ENCODE peak calls at places on chromosomes 11 and 22, in five cellular contexts. S is hepatocyte, U is IMR-90, K is GM13976, W is epithelial cell of esophagus. A is an unnamed sample.

GRCh38 chr11:122733301-122733686 is 77.8 kb downstream of the UBASH3B start:
- DNase-seq in S (no peak), U (peak; percentile 92), K (no peak), W (peak; percentile 91), A (no peak)

GRCh38 chr11:130636672-130637463 is 188.4 kb downstream of the ADAMTS15 start:
- DNase-seq in S (peak; percentile 51), U (peak; percentile 92), K (no peak), W (peak; percentile 93), A (peak; percentile 13)

GRCh38 chr22:36979016-36979415 is 40.2 kb downstream of the TST start:
- DNase-seq in S (no peak), U (no peak), K (no peak), W (no peak), A (no peak)

GRCh38 chr11:91997178-91997577 is 227.4 kb upstream of the FAT3 start:
- DNase-seq in S (peak; percentile 28), U (no peak), K (no peak), W (no peak), A (no peak)

GRCh38 chr11:7353100-7353499 is 101.4 kb downstream of the SYT9 start:
- DNase-seq in S (peak; percentile 43), U (no peak), K (peak; percentile 49), W (peak; percentile 62), A (peak; percentile 49)

GRCh38 chr11:110022548-110022947 is 70.6 kb upstream of the ZC3H12C start:
- DNase-seq in S (no peak), U (peak; percentile 25), K (no peak), W (peak; percentile 85), A (no peak)

GRCh38 chr11:65425971-65426838 is 3.6 kb downstream of the NEAT1 start:
- DNase-seq in S (peak; percentile 49), U (peak; percentile 89), K (peak; percentile 67), W (peak; percentile 92), A (no peak)

GRCh38 chr11:28939381-28939780 is 831.2 kb downstream of the METTL15 start:
- DNase-seq in S (no peak), U (no peak), K (no peak), W (no peak), A (no peak)

GRCh38 chr11:10674991-10675440 is 18.5 kb downstream of the IRAG1 start:
- DNase-seq in S (no peak), U (no peak), K (no peak), W (no peak), A (no peak)

GRCh38 chr11:119572481-119573424 is 149.8 kb upstream of the THY1 start:
- DNase-seq in S (peak; percentile 7), U (no peak), K (no peak), W (peak; percentile 82), A (no peak)

GRCh38 chr22:20537325-20537756 is 29.9 kb downstream of the MED15 start:
- DNase-seq in S (no peak), U (no peak), K (no peak), W (no peak), A (no peak)

GRCh38 chr11:122405788-122406341 is 249.7 kb upstream of the UBASH3B start:
- DNase-seq in S (no peak), U (peak; percentile 81), K (no peak), W (no peak), A (no peak)

DNA sequence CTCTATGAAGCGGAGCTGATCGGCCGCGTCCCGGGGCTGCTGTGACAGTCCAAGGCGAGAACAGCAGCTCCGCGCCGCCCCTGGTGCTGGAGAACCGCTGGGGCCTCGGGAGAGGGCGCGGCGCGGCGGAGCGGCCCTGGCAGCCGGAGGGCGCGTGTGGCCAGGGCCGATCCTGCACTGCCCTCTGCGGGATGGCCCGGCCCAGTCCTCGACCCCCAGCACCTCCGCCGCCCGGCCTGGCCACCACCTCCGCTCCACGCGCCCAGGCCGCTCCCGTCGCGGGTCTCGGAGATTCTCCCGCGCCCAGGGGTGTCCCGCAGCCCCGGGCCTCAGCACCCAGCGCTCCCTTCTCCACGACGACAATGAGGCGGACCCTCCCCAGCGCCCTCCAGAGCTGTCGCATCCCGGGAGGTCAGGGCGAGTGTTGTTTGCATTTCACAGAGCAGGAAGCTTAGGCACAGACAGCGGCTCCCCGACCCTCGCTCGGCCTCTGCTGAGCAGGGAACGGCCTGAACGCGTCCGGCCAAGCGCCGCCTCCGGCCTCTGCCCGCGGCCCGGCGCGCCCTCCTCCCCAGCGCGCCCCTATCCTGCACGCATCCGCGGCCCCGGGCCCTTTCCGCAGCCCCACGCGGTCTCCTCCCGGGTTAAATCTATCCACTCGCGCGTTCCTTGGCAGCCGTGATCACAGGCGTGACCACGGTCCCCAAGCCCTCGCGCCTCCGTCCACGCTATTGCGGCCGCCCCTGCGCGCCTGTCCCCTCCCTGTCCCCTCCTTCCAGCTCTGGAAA is 109.7 kb downstream of the WNT7B start:
- DNase-seq in S (peak; percentile 62), U (no peak), K (peak; percentile 68), W (no peak), A (no peak)
- TF ChIP-seq CTCF in S (peak; percentile 23), U (peak; percentile 40), K (peak; percentile 34), W (no peak), A (no peak)

GRCh38 chr22:26131755-26132154 is 37.5 kb upstream of the SEZ6L start:
- DNase-seq in S (no peak), U (no peak), K (no peak), W (no peak), A (no peak)

GRCh38 chr22:26139320-26139719 is 29.9 kb upstream of the SEZ6L start:
- DNase-seq in S (no peak), U (no peak), K (no peak), W (no peak), A (no peak)

GRCh38 chr22:26134654-26135330 is 34.5 kb upstream of the SEZ6L start:
- DNase-seq in S (peak; percentile 6), U (no peak), K (no peak), W (no peak), A (no peak)
- TF ChIP-seq CTCF in S (no peak), U (no peak), K (peak; percentile 13), W (no peak), A (no peak)

GRCh38 chr11:47641585-47642098 is 717 bp downstream of the MTCH2 start:
- DNase-seq in S (no peak), U (no peak), K (no peak), W (peak; percentile 14), A (no peak)

GRCh38 chr11:47645500-47645899 is 3.1 kb upstream of the MTCH2 start:
- DNase-seq in S (no peak), U (no peak), K (no peak), W (no peak), A (no peak)

GRCh38 chr11:47642099-47642855 is at the start of gene MTCH2:
- DNase-seq in S (peak; percentile 98), U (peak; percentile 97), K (peak; percentile 97), W (peak; percentile 98), A (peak; percentile 96)

DNA sequence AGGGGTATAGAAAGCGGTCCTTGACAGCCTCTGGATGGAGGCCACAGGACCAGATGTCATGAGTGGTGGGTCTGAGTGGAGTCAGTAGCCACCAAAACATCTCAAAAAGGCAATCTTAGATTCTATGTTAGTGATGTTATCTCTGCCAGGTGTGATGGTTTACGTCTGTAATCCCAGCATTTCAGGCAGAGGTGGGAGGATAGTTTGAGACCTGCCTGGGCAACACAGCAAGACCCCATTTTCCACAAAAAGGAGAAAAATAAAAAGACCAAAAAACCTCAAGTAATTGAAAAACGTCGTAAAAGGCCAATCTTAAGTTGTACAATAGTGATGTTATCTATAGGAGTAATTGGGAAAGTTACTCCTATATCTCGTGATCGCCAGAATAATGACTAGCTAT is 3.7 kb upstream of the MTCH2 start:
- DNase-seq in S (no peak), U (no peak), K (no peak), W (no peak), A (no peak)
- TF ChIP-seq CTCF in S (no peak), U (no peak), K (no peak), W (no peak), A (no peak)

DNA sequence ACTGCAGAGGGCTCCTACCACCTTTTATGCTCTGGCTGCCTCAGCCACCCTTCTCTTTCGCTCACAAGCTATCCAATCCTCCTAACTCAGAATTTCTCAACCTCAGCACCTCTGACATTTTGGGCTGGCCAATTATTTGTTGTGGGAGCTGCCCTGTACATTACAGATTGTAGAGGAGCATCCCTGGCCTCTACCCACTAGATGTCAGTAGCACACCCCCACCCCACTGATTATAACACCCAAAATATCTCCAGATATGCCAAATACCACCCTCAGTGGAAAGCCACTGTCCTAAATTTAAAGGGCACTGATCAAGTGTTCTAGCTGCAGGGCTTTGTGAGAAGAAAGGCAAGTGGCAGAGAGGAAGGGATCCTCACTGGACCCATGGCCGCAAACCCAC is 443.1 kb downstream of the SOX6 start:
- DNase-seq in S (no peak), U (no peak), K (no peak), W (no peak), A (no peak)
- TF ChIP-seq CTCF in S (peak; percentile 18), U (peak; percentile 26), K (no peak), W (no peak), A (no peak)

DNA sequence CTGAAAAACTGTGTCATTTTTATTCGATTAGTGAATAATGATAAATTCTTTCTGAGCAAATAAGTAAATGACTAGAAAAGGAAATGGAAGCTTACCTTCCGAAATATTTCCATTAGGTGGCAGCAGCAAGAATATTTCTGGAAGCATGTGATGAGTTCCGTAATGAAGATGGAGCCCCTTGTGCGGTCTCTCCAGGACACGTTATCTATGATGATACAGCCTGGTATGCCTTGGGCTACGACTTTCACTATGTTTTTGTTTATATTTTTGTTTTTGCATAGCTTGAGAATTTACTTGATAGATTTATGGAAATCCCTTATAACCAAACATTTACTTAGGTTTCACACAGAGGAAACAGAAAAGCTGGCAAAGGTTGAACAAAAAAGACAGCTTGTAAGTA is 25.7 kb downstream of the CASP5 start:
- DNase-seq in S (peak; percentile 18), U (no peak), K (no peak), W (peak; percentile 3), A (no peak)
- TF ChIP-seq CTCF in S (peak; percentile 26), U (no peak), K (no peak), W (no peak), A (no peak)

GRCh38 chr11:17564687-17565042 is 17.6 kb downstream of the OTOG start:
- DNase-seq in S (no peak), U (no peak), K (no peak), W (no peak), A (no peak)
- TF ChIP-seq CTCF in S (peak; percentile 15), U (no peak), K (no peak), W (peak; percentile 10), A (peak; percentile 32)

GRCh38 chr11:72425053-72425980 is 9.0 kb downstream of the CLPB start:
- DNase-seq in S (no peak), U (no peak), K (no peak), W (peak; percentile 15), A (no peak)
- TF ChIP-seq CTCF in S (no peak), U (no peak), K (no peak), W (peak; percentile 19), A (no peak)